ENCODE peak calls at places on chromosomes 7 and 10, in ten cellular contexts. W is heart left ventricle; R is spleen; N is CD8-positive, alpha-beta memory T cell; J is GM23338; B is esophagus muscularis mucosa; Z is ovary; K is pancreas; C is left ventricle myocardium inferior; L is PC-9. D is an unnamed sample.

GRCh38 chr7:81626008-81626407 is 143.8 kb downstream of the HGF start:
- DNase-seq in W (no peak), R (no peak), N (no peak), J (no peak), B (no peak), Z (no peak), K (no peak), C (no peak), L (no peak), D (no peak)

GRCh38 chr7:136087881-136088280 is 110.7 kb upstream of the MTPN start:
- DNase-seq in W (no peak), R (no peak), N (no peak), J (no peak), B (no peak), Z (no peak), K (no peak), C (no peak), L (no peak), D (no peak)

GRCh38 chr7:24619978-24620377 is 46.7 kb downstream of the PALS2 start:
- DNase-seq in W (no peak), R (no peak), N (no peak), J (peak), B (no peak), Z (no peak), K (no peak), C (no peak), L (no peak), D (no peak)

GRCh38 chr10:125634606-125635005 is 48.4 kb downstream of the TEX36 start:
- DNase-seq in W (no peak), R (no peak), N (no peak), J (no peak), B (no peak), Z (no peak), K (no peak), C (no peak), L (no peak), D (no peak)

GRCh38 chr10:72729528-72729927 is 37.6 kb downstream of the MCU start:
- DNase-seq in W (no peak), R (no peak), N (no peak), J (no peak), B (no peak), Z (no peak), K (no peak), C (no peak), L (no peak), D (no peak)

GRCh38 chr7:71721742-71722141 is 589.8 kb downstream of the GALNT17 start:
- DNase-seq in W (no peak), R (no peak), N (no peak), J (no peak), B (no peak), Z (no peak), K (no peak), C (no peak), L (no peak), D (no peak)

GRCh38 chr7:78383096-78383495 is 584.5 kb downstream of the PHTF2 start:
- DNase-seq in W (no peak), R (no peak), N (no peak), J (no peak), B (no peak), Z (no peak), K (no peak), C (no peak), L (no peak), D (no peak)

GRCh38 chr10:122847782-122848604 is 2.3 kb upstream of the CUZD1 start:
- DNase-seq in W (no peak), R (no peak), N (no peak), J (no peak), B (no peak), Z (no peak), K (no peak), C (no peak), L (no peak), D (no peak)

GRCh38 chr10:11263039-11263345 is 245.3 kb downstream of the CELF2 start:
- DNase-seq in W (no peak), R (no peak), N (no peak), J (no peak), B (no peak), Z (no peak), K (no peak), C (no peak), L (no peak), D (no peak)

GRCh38 chr10:108791030-108791429 is 1132.3 kb downstream of the XPNPEP1 start:
- DNase-seq in W (no peak), R (no peak), N (no peak), J (no peak), B (no peak), Z (no peak), K (no peak), C (no peak), L (no peak), D (no peak)

GRCh38 chr7:41943098-41943577 is 240.2 kb upstream of the INHBA start:
- DNase-seq in W (peak), R (peak), N (peak), J (peak), B (peak), Z (peak), K (peak), C (peak), L (peak), D (no peak)

GRCh38 chr7:50727072-50727471 is 55.6 kb downstream of the GRB10 start:
- DNase-seq in W (no peak), R (peak), N (no peak), J (peak), B (no peak), Z (no peak), K (no peak), C (no peak), L (no peak), D (no peak)

GRCh38 chr10:33939892-33940291 is 605.4 kb upstream of the NRP1 start:
- DNase-seq in W (no peak), R (no peak), N (no peak), J (peak), B (no peak), Z (no peak), K (no peak), C (no peak), L (no peak), D (no peak)

GRCh38 chr10:3955493-3955892 is 170.5 kb upstream of the KLF6 start:
- DNase-seq in W (no peak), R (no peak), N (no peak), J (peak), B (peak), Z (no peak), K (no peak), C (no peak), L (no peak), D (no peak)

GRCh38 chr7:145411066-145411465 is 575.2 kb upstream of the TPK1 start:
- DNase-seq in W (no peak), R (no peak), N (no peak), J (no peak), B (no peak), Z (no peak), K (no peak), C (no peak), L (no peak), D (no peak)

GRCh38 chr10:69744971-69745370 is 56.7 kb upstream of the COL13A1 start:
- DNase-seq in W (no peak), R (no peak), N (no peak), J (no peak), B (no peak), Z (no peak), K (no peak), C (no peak), L (no peak), D (no peak)

GRCh38 chr10:98400482-98400881 is 14.5 kb downstream of the PYROXD2 start:
- DNase-seq in W (no peak), R (no peak), N (no peak), J (no peak), B (no peak), Z (no peak), K (no peak), C (no peak), L (no peak), D (no peak)

GRCh38 chr10:92640110-92640509 is 47.2 kb downstream of the KIF11 start:
- DNase-seq in W (no peak), R (no peak), N (no peak), J (no peak), B (no peak), Z (no peak), K (no peak), C (no peak), L (no peak), D (no peak)

GRCh38 chr10:34618611-34619010 is 196.5 kb downstream of the PARD3 start:
- DNase-seq in W (no peak), R (no peak), N (no peak), J (no peak), B (no peak), Z (no peak), K (no peak), C (no peak), L (no peak), D (no peak)

GRCh38 chr10:130021373-130021950 is 57.4 kb upstream of the EBF3 start:
- DNase-seq in W (no peak), R (no peak), N (no peak), J (no peak), B (no peak), Z (no peak), K (no peak), C (no peak), L (no peak), D (no peak)

GRCh38 chr7:151572136-151572535 is 52.4 kb upstream of the RHEB start:
- DNase-seq in W (no peak), R (no peak), N (no peak), J (no peak), B (no peak), Z (no peak), K (no peak), C (no peak), L (no peak), D (no peak)

GRCh38 chr7:116524609-116525297 is at the start of gene CAV1:
- DNase-seq in W (peak), R (peak), N (peak), J (peak), B (no peak), Z (peak), K (peak), C (peak), L (peak), D (peak)

GRCh38 chr7:92669616-92670153 is 79.5 kb upstream of the FAM133B start:
- DNase-seq in W (no peak), R (no peak), N (no peak), J (no peak), B (no peak), Z (no peak), K (no peak), C (no peak), L (no peak), D (peak)

GRCh38 chr7:105788816-105789349 is 87.5 kb downstream of the ATXN7L1 start:
- DNase-seq in W (no peak), R (no peak), N (no peak), J (peak), B (no peak), Z (no peak), K (no peak), C (no peak), L (no peak), D (no peak)

GRCh38 chr10:34723746-34724145 is 91.3 kb downstream of the PARD3 start:
- DNase-seq in W (no peak), R (no peak), N (no peak), J (peak), B (peak), Z (no peak), K (no peak), C (no peak), L (no peak), D (no peak)

GRCh38 chr7:70723339-70723738 is 408.6 kb upstream of the GALNT17 start:
- DNase-seq in W (no peak), R (no peak), N (no peak), J (no peak), B (no peak), Z (no peak), K (no peak), C (no peak), L (no peak), D (no peak)

GRCh38 chr10:12097791-12098190 is 29.0 kb downstream of the DHTKD1 start:
- DNase-seq in W (no peak), R (no peak), N (no peak), J (no peak), B (no peak), Z (no peak), K (no peak), C (no peak), L (no peak), D (peak)

GRCh38 chr7:28754027-28754426 is 204.1 kb downstream of the TRIL start:
- DNase-seq in W (no peak), R (no peak), N (no peak), J (no peak), B (no peak), Z (no peak), K (no peak), C (no peak), L (no peak), D (no peak)

GRCh38 chr7:438916-439315 is 80.7 kb downstream of the PDGFA start:
- DNase-seq in W (no peak), R (no peak), N (no peak), J (no peak), B (no peak), Z (no peak), K (peak), C (no peak), L (no peak), D (no peak)

GRCh38 chr7:97512441-97513207 is 219.3 kb upstream of the TAC1 start:
- DNase-seq in W (no peak), R (no peak), N (no peak), J (no peak), B (no peak), Z (no peak), K (no peak), C (no peak), L (no peak), D (no peak)

GRCh38 chr7:369981-370621 is 80.1 kb downstream of the FOXL3 start:
- DNase-seq in W (peak), R (peak), N (no peak), J (peak), B (no peak), Z (peak), K (peak), C (peak), L (no peak), D (no peak)

GRCh38 chr7:111429781-111430180 is 132.5 kb downstream of the IMMP2L start:
- DNase-seq in W (no peak), R (no peak), N (no peak), J (no peak), B (no peak), Z (no peak), K (no peak), C (no peak), L (no peak), D (no peak)
- H3K27ac ChIP-seq in W (no peak), R (no peak), N (no peak), J (no peak), B (no peak), Z (no peak), K (no peak), C (no peak), L (no peak), D (no peak)

DNA sequence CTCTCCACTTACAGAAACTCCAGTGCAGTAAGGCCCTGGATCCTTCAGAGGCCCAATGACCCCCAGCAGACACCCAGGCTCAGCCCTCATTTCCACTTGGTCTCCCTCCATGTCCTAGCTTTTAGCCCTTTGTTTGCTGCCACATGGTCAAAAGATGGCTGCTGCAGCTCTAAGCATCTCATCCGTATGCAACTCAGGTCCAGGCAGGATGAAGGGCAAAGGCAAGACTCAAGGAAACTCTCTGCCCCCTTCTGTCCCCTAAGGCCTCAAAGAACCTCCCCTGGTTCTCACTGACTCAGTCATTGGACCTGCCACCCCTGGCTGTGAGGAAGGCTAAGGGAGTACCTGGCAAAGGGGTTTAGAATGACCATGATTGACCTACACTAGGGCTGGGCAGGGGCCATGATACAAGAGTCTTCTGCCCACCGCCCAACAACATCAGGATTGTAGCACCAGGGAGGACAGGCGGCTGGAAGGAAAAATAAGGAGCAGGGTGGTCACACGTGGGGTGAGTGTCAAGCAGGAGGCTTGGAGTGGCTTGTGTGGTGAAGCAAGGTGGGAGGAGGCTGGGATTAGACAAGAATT is 303.8 kb upstream of the ZMIZ1 start:
- DNase-seq in W (peak), R (no peak), N (no peak), J (no peak), B (no peak), Z (no peak), K (no peak), C (no peak), L (no peak), D (no peak)
- H3K27ac ChIP-seq in W (no peak), R (no peak), N (no peak), J (no peak), B (no peak), Z (no peak), K (no peak), C (no peak), L (no peak), D (no peak)

GRCh38 chr10:113552723-113553122 is at the start of gene HABP2:
- DNase-seq in W (no peak), R (no peak), N (no peak), J (no peak), B (no peak), Z (no peak), K (no peak), C (no peak), L (no peak), D (no peak)

GRCh38 chr10:113553149-113553548 is 296 bp downstream of the HABP2 start:
- DNase-seq in W (no peak), R (no peak), N (no peak), J (no peak), B (no peak), Z (no peak), K (no peak), C (no peak), L (no peak), D (no peak)

GRCh38 chr10:113550365-113550764 is 2.5 kb upstream of the HABP2 start:
- DNase-seq in W (no peak), R (no peak), N (no peak), J (no peak), B (no peak), Z (no peak), K (no peak), C (no peak), L (no peak), D (peak)

GRCh38 chr10:113549856-113550255 is 3.0 kb upstream of the HABP2 start:
- DNase-seq in W (no peak), R (no peak), N (no peak), J (no peak), B (no peak), Z (no peak), K (no peak), C (no peak), L (no peak), D (no peak)

GRCh38 chr10:113552014-113552413 is 839 bp upstream of the HABP2 start:
- DNase-seq in W (no peak), R (no peak), N (no peak), J (no peak), B (no peak), Z (no peak), K (peak), C (no peak), L (no peak), D (peak)
- H3K27ac ChIP-seq in W (no peak), R (no peak), N (no peak), J (no peak), B (no peak), Z (no peak), K (no peak), C (no peak), L (no peak), D (peak)

GRCh38 chr7:22214000-22214399 is 143.0 kb downstream of the RAPGEF5 start:
- DNase-seq in W (no peak), R (no peak), N (no peak), J (peak), B (peak), Z (no peak), K (no peak), C (no peak), L (no peak), D (no peak)
- H3K27ac ChIP-seq in W (peak), R (peak), N (no peak), J (no peak), B (peak), Z (no peak), K (no peak), C (peak), L (no peak), D (no peak)

DNA sequence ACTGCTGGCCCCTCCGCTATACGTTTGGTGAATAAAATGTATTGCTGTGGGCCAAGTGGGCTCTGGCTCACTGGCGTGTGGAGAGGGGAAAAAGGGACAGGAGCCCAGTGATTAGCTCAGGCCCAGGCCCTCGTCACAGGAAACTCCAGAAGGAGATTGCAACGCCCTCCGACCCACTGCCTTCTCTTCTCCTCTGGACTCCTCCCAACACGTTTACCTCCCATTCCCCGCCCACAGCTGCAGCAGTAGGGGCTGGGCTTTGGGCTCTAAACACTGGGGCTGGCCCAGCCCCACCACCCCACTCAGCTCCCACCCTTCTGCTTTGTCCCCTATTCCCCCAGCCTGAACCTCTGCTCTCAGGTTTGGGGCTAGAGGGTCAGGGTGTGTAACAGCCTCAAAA is 173.9 kb downstream of the NEURL1 start:
- DNase-seq in W (no peak), R (no peak), N (no peak), J (no peak), B (no peak), Z (peak), K (no peak), C (no peak), L (no peak), D (no peak)
- H3K27ac ChIP-seq in W (peak), R (peak), N (no peak), J (no peak), B (peak), Z (peak), K (no peak), C (peak), L (no peak), D (no peak)